ENCODE peak calls at places on chromosomes 5 and 9, in nine cellular contexts. One of them, this sample, is unnamed.

GRCh38 chr5:943874-944620 is 51.4 kb downstream of the TRIP13 start:
- DNase-seq in NCI-H748 treated with DMSO at 0.1 percent for 48 hours: no peak
- DNase-seq in left ventricle myocardium inferior: no peak
- DNase-seq in NCI-H2107: no peak
- DNase-seq in activated CD8-positive, alpha-beta memory T cell treated with anti-CD3 and anti-CD28 coated beads, Interleukin-2, amount 50 U/mL, for 4 hours: no peak
- DNase-seq in HCEC 1CT: no peak
- DNase-seq in C1 segment of cervical spinal cord: no peak
- DNase-seq in NCI-H2029: no peak
- DNase-seq in mucosa of gallbladder: no peak
- DNase-seq in this sample: no peak

GRCh38 chr9:11702529-11702928 is 990.7 kb upstream of the TYRP1 start:
- DNase-seq in NCI-H748 treated with DMSO at 0.1 percent for 48 hours: peak; percentile 56
- DNase-seq in left ventricle myocardium inferior: no peak
- DNase-seq in NCI-H2107: no peak
- DNase-seq in activated CD8-positive, alpha-beta memory T cell treated with anti-CD3 and anti-CD28 coated beads, Interleukin-2, amount 50 U/mL, for 4 hours: no peak
- DNase-seq in HCEC 1CT: no peak
- DNase-seq in C1 segment of cervical spinal cord: no peak
- DNase-seq in NCI-H2029: peak; percentile 14
- DNase-seq in mucosa of gallbladder: no peak
- DNase-seq in this sample: no peak

GRCh38 chr5:123610209-123610608 is 98.2 kb downstream of the CSNK1G3 start:
- DNase-seq in NCI-H748 treated with DMSO at 0.1 percent for 48 hours: no peak
- DNase-seq in left ventricle myocardium inferior: no peak
- DNase-seq in NCI-H2107: no peak
- DNase-seq in activated CD8-positive, alpha-beta memory T cell treated with anti-CD3 and anti-CD28 coated beads, Interleukin-2, amount 50 U/mL, for 4 hours: no peak
- DNase-seq in HCEC 1CT: peak; percentile 5
- DNase-seq in C1 segment of cervical spinal cord: no peak
- DNase-seq in NCI-H2029: no peak
- DNase-seq in mucosa of gallbladder: no peak
- DNase-seq in this sample: no peak

GRCh38 chr5:31981361-31981955 is 192.7 kb downstream of the GOLPH3 start:
- DNase-seq in NCI-H748 treated with DMSO at 0.1 percent for 48 hours: no peak
- DNase-seq in left ventricle myocardium inferior: no peak
- DNase-seq in NCI-H2107: no peak
- DNase-seq in activated CD8-positive, alpha-beta memory T cell treated with anti-CD3 and anti-CD28 coated beads, Interleukin-2, amount 50 U/mL, for 4 hours: no peak
- DNase-seq in HCEC 1CT: no peak
- DNase-seq in C1 segment of cervical spinal cord: no peak
- DNase-seq in NCI-H2029: no peak
- DNase-seq in mucosa of gallbladder: no peak
- DNase-seq in this sample: no peak

GRCh38 chr5:24177821-24178220 is 467.0 kb downstream of the CDH10 start:
- DNase-seq in NCI-H748 treated with DMSO at 0.1 percent for 48 hours: no peak
- DNase-seq in left ventricle myocardium inferior: no peak
- DNase-seq in NCI-H2107: no peak
- DNase-seq in activated CD8-positive, alpha-beta memory T cell treated with anti-CD3 and anti-CD28 coated beads, Interleukin-2, amount 50 U/mL, for 4 hours: no peak
- DNase-seq in HCEC 1CT: no peak
- DNase-seq in C1 segment of cervical spinal cord: no peak
- DNase-seq in NCI-H2029: no peak
- DNase-seq in mucosa of gallbladder: no peak
- DNase-seq in this sample: no peak

GRCh38 chr5:181052526-181052927 is 12.5 kb downstream of the BTNL9 start:
- DNase-seq in NCI-H748 treated with DMSO at 0.1 percent for 48 hours: peak; percentile 13
- DNase-seq in left ventricle myocardium inferior: peak; percentile 26
- DNase-seq in NCI-H2107: no peak
- DNase-seq in activated CD8-positive, alpha-beta memory T cell treated with anti-CD3 and anti-CD28 coated beads, Interleukin-2, amount 50 U/mL, for 4 hours: no peak
- DNase-seq in HCEC 1CT: no peak
- DNase-seq in C1 segment of cervical spinal cord: no peak
- DNase-seq in NCI-H2029: no peak
- DNase-seq in mucosa of gallbladder: no peak
- DNase-seq in this sample: no peak

GRCh38 chr9:16207161-16207560 is 654.3 kb downstream of the CCDC171 start:
- DNase-seq in NCI-H748 treated with DMSO at 0.1 percent for 48 hours: peak; percentile 7
- DNase-seq in left ventricle myocardium inferior: peak; percentile 50
- DNase-seq in NCI-H2107: no peak
- DNase-seq in activated CD8-positive, alpha-beta memory T cell treated with anti-CD3 and anti-CD28 coated beads, Interleukin-2, amount 50 U/mL, for 4 hours: no peak
- DNase-seq in HCEC 1CT: peak; percentile 68
- DNase-seq in C1 segment of cervical spinal cord: no peak
- DNase-seq in NCI-H2029: no peak
- DNase-seq in mucosa of gallbladder: no peak
- DNase-seq in this sample: peak; percentile 8

GRCh38 chr9:37198034-37198718 is 77.8 kb downstream of the ZCCHC7 start:
- DNase-seq in NCI-H748 treated with DMSO at 0.1 percent for 48 hours: no peak
- DNase-seq in left ventricle myocardium inferior: no peak
- DNase-seq in NCI-H2107: no peak
- DNase-seq in activated CD8-positive, alpha-beta memory T cell treated with anti-CD3 and anti-CD28 coated beads, Interleukin-2, amount 50 U/mL, for 4 hours: no peak
- DNase-seq in HCEC 1CT: no peak
- DNase-seq in C1 segment of cervical spinal cord: no peak
- DNase-seq in NCI-H2029: no peak
- DNase-seq in mucosa of gallbladder: no peak
- DNase-seq in this sample: no peak

GRCh38 chr5:84115727-84116126 is 269.0 kb downstream of the EDIL3 start:
- DNase-seq in NCI-H748 treated with DMSO at 0.1 percent for 48 hours: no peak
- DNase-seq in left ventricle myocardium inferior: no peak
- DNase-seq in NCI-H2107: no peak
- DNase-seq in activated CD8-positive, alpha-beta memory T cell treated with anti-CD3 and anti-CD28 coated beads, Interleukin-2, amount 50 U/mL, for 4 hours: no peak
- DNase-seq in HCEC 1CT: no peak
- DNase-seq in C1 segment of cervical spinal cord: no peak
- DNase-seq in NCI-H2029: no peak
- DNase-seq in mucosa of gallbladder: no peak
- DNase-seq in this sample: no peak

GRCh38 chr5:76942581-76942980 is 10.3 kb upstream of the CRHBP start:
- DNase-seq in NCI-H748 treated with DMSO at 0.1 percent for 48 hours: no peak
- DNase-seq in left ventricle myocardium inferior: no peak
- DNase-seq in NCI-H2107: no peak
- DNase-seq in activated CD8-positive, alpha-beta memory T cell treated with anti-CD3 and anti-CD28 coated beads, Interleukin-2, amount 50 U/mL, for 4 hours: no peak
- DNase-seq in HCEC 1CT: peak; percentile 72
- DNase-seq in C1 segment of cervical spinal cord: no peak
- DNase-seq in NCI-H2029: no peak
- DNase-seq in mucosa of gallbladder: no peak
- DNase-seq in this sample: no peak

GRCh38 chr5:163687421-163687820 is 182.0 kb downstream of the MAT2B start:
- DNase-seq in NCI-H748 treated with DMSO at 0.1 percent for 48 hours: no peak
- DNase-seq in left ventricle myocardium inferior: no peak
- DNase-seq in NCI-H2107: no peak
- DNase-seq in activated CD8-positive, alpha-beta memory T cell treated with anti-CD3 and anti-CD28 coated beads, Interleukin-2, amount 50 U/mL, for 4 hours: no peak
- DNase-seq in HCEC 1CT: no peak
- DNase-seq in C1 segment of cervical spinal cord: no peak
- DNase-seq in NCI-H2029: no peak
- DNase-seq in mucosa of gallbladder: no peak
- DNase-seq in this sample: no peak

GRCh38 chr9:33439731-33440130 is 7.7 kb downstream of the AQP3 start:
- DNase-seq in NCI-H748 treated with DMSO at 0.1 percent for 48 hours: no peak
- DNase-seq in left ventricle myocardium inferior: no peak
- DNase-seq in NCI-H2107: no peak
- DNase-seq in activated CD8-positive, alpha-beta memory T cell treated with anti-CD3 and anti-CD28 coated beads, Interleukin-2, amount 50 U/mL, for 4 hours: no peak
- DNase-seq in HCEC 1CT: no peak
- DNase-seq in C1 segment of cervical spinal cord: no peak
- DNase-seq in NCI-H2029: no peak
- DNase-seq in mucosa of gallbladder: no peak
- DNase-seq in this sample: no peak

This sample was measured in SHP77 treated with DMSO at 0.1 percent for 48 hours.